ENCODE peak calls at places on chromosomes 13 and 19, in five cellular contexts. One of them, this sample, is unnamed.

GRCh38 chr13:38255600-38255999 is 94.1 kb upstream of the UFM1 start:
- DNase-seq in H1: no peak
- DNase-seq in IMR-90: no peak
- DNase-seq in ovary: no peak
- DNase-seq in upper lobe of left lung: no peak
- DNase-seq in this sample: no peak

GRCh38 chr13:64158910-64159309 is 2743.3 kb upstream of the PCDH20 start:
- DNase-seq in IMR-90: peak
- DNase-seq in upper lobe of left lung: no peak
- DNase-seq in ovary: no peak
- DNase-seq in H1: no peak
- DNase-seq in this sample: no peak

GRCh38 chr13:98443800-98444325 is 133.0 kb downstream of the STK24 start:
- DNase-seq in ovary: no peak
- DNase-seq in IMR-90: no peak
- DNase-seq in upper lobe of left lung: no peak
- DNase-seq in H1: no peak
- DNase-seq in this sample: no peak

GRCh38 chr19:41705393-41706174 is 2.8 kb upstream of the CEACAM5 start:
- DNase-seq in H1: no peak
- DNase-seq in upper lobe of left lung: no peak
- DNase-seq in ovary: no peak
- DNase-seq in IMR-90: no peak
- DNase-seq in this sample: peak

GRCh38 chr19:38778733-38779132 is 5.4 kb upstream of the LGALS7 start:
- DNase-seq in ovary: no peak
- DNase-seq in H1: no peak
- DNase-seq in upper lobe of left lung: no peak
- DNase-seq in IMR-90: no peak
- DNase-seq in this sample: no peak

GRCh38 chr19:12967907-12968306 is 1.5 kb upstream of the DAND5 start:
- DNase-seq in IMR-90: peak
- DNase-seq in H1: no peak
- DNase-seq in upper lobe of left lung: no peak
- DNase-seq in ovary: no peak
- DNase-seq in this sample: no peak

GRCh38 chr13:91133941-91134772 is 213.3 kb upstream of the MIR17HG start:
- DNase-seq in ovary: no peak
- DNase-seq in IMR-90: peak
- DNase-seq in H1: no peak
- DNase-seq in upper lobe of left lung: no peak
- DNase-seq in this sample: no peak

GRCh38 chr13:37729876-37730275 is 131.3 kb upstream of the POSTN start:
- DNase-seq in upper lobe of left lung: no peak
- DNase-seq in H1: no peak
- DNase-seq in IMR-90: no peak
- DNase-seq in ovary: no peak
- DNase-seq in this sample: no peak

GRCh38 chr13:74136089-74136658 is 2.0 kb upstream of the KLF12 start:
- DNase-seq in ovary: peak
- DNase-seq in IMR-90: peak
- DNase-seq in H1: no peak
- DNase-seq in upper lobe of left lung: peak
- DNase-seq in this sample: peak

GRCh38 chr19:46609511-46610412 is 8.6 kb downstream of the CALM3 start:
- DNase-seq in upper lobe of left lung: no peak
- DNase-seq in H1: no peak
- DNase-seq in IMR-90: no peak
- DNase-seq in ovary: peak
- DNase-seq in this sample: peak

GRCh38 chr13:45540195-45540594 is 75.3 kb downstream of the ERICH6B start:
- DNase-seq in H1: no peak
- DNase-seq in ovary: no peak
- DNase-seq in upper lobe of left lung: peak
- DNase-seq in IMR-90: no peak
- DNase-seq in this sample: no peak

GRCh38 chr19:48798937-48799336 is 11.9 kb downstream of the BCAT2 start:
- DNase-seq in H1: peak
- DNase-seq in IMR-90: peak
- DNase-seq in ovary: no peak
- DNase-seq in upper lobe of left lung: peak
- DNase-seq in this sample: no peak

GRCh38 chr13:24148414-24149305 is 11.9 kb upstream of the SPATA13 start:
- DNase-seq in H1: peak
- DNase-seq in ovary: no peak
- DNase-seq in IMR-90: peak
- DNase-seq in upper lobe of left lung: no peak
- DNase-seq in this sample: no peak

GRCh38 chr19:46180701-46181385 is 32.8 kb downstream of the IGFL2 start:
- DNase-seq in IMR-90: peak
- DNase-seq in H1: no peak
- DNase-seq in upper lobe of left lung: no peak
- DNase-seq in ovary: no peak
- DNase-seq in this sample: no peak

GRCh38 chr13:30033681-30034447 is 183.4 kb upstream of the UBL3 start:
- DNase-seq in H1: no peak
- DNase-seq in IMR-90: peak
- DNase-seq in ovary: no peak
- DNase-seq in upper lobe of left lung: no peak
- DNase-seq in this sample: no peak

GRCh38 chr19:55640577-55641375 is at the start of gene ZNF580:
- DNase-seq in IMR-90: peak
- DNase-seq in ovary: peak
- DNase-seq in H1: no peak
- DNase-seq in upper lobe of left lung: peak
- DNase-seq in this sample: peak

GRCh38 chr19:14363203-14364097 is 17.8 kb upstream of the ADGRE5 start:
- DNase-seq in ovary: peak
- DNase-seq in upper lobe of left lung: peak
- DNase-seq in H1: peak
- DNase-seq in IMR-90: peak
- DNase-seq in this sample: peak

GRCh38 chr19:3358919-3359849 is 7.2 kb upstream of the NFIC start:
- DNase-seq in H1: no peak
- DNase-seq in upper lobe of left lung: peak
- DNase-seq in IMR-90: peak
- DNase-seq in ovary: peak
- DNase-seq in this sample: peak

GRCh38 chr19:3618144-3618810 is 8.3 kb downstream of the CACTIN start:
- DNase-seq in upper lobe of left lung: peak
- DNase-seq in ovary: peak
- DNase-seq in IMR-90: peak
- DNase-seq in H1: no peak
- DNase-seq in this sample: peak

GRCh38 chr13:66128201-66128600 is 1101.9 kb downstream of the PCDH9 start:
- DNase-seq in upper lobe of left lung: no peak
- DNase-seq in H1: no peak
- DNase-seq in ovary: no peak
- DNase-seq in IMR-90: no peak
- DNase-seq in this sample: no peak

GRCh38 chr13:21749410-21749809 is 78.5 kb downstream of the FGF9 start:
- DNase-seq in upper lobe of left lung: no peak
- DNase-seq in H1: no peak
- DNase-seq in ovary: no peak
- DNase-seq in IMR-90: peak
- DNase-seq in this sample: no peak

GRCh38 chr13:37492741-37493514 is 105.6 kb downstream of the POSTN start:
- DNase-seq in ovary: no peak
- DNase-seq in IMR-90: peak
- DNase-seq in H1: no peak
- DNase-seq in upper lobe of left lung: no peak
- DNase-seq in this sample: no peak

GRCh38 chr19:45370410-45371204 is at the start of gene ERCC2:
- DNase-seq in ovary: peak
- DNase-seq in upper lobe of left lung: peak
- DNase-seq in IMR-90: peak
- DNase-seq in H1: peak
- DNase-seq in this sample: peak

GRCh38 chr19:40217921-40218890 is at the start of gene TTC9B:
- DNase-seq in ovary: no peak
- DNase-seq in upper lobe of left lung: peak
- DNase-seq in H1: peak
- DNase-seq in IMR-90: no peak
- DNase-seq in this sample: no peak

GRCh38 chr19:34328982-34329381 is 36.0 kb upstream of the GPI start:
- DNase-seq in IMR-90: no peak
- DNase-seq in ovary: no peak
- DNase-seq in upper lobe of left lung: no peak
- DNase-seq in H1: no peak
- DNase-seq in this sample: no peak

GRCh38 chr13:41588899-41589298 is 131.5 kb downstream of the RGCC start:
- DNase-seq in upper lobe of left lung: no peak
- DNase-seq in ovary: no peak
- DNase-seq in IMR-90: peak
- DNase-seq in H1: no peak
- DNase-seq in this sample: no peak

GRCh38 chr13:68439821-68440220 is 1209.7 kb upstream of the PCDH9 start:
- DNase-seq in upper lobe of left lung: no peak
- DNase-seq in ovary: no peak
- DNase-seq in H1: no peak
- DNase-seq in IMR-90: no peak
- DNase-seq in this sample: no peak

DNA sequence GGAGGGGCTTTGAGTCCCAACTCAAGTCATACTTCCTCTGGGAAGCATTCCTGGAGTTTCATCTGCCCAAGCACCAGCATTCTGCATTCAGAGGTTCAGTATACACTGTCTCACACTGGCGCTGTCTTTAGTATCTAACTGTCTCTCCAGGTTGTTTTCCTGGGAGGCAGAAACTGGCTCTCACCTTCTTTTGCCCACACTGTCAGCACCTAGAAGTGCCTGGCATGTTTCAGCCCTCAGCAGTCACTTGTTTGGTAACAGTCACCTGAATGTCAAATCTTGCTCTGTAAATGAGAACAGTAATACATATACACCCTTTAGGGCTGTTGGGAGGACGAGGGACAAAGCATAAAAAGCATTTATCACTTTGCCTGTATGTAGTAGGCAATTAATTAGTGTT is 339.6 kb downstream of the UQCRFS1 start:
- DNase-seq in ovary: no peak
- DNase-seq in H1: no peak
- DNase-seq in upper lobe of left lung: no peak
- DNase-seq in IMR-90: no peak
- DNase-seq in this sample: no peak
- TF ChIP-seq POLR2A in ovary: no peak
- TF ChIP-seq POLR2A in H1: no peak
- TF ChIP-seq POLR2A in upper lobe of left lung: no peak
- TF ChIP-seq POLR2A in IMR-90: no peak
- TF ChIP-seq POLR2A in this sample: no peak

GRCh38 chr13:106105153-106105552 is 430.3 kb downstream of the EFNB2 start:
- DNase-seq in IMR-90: peak
- DNase-seq in H1: no peak
- DNase-seq in ovary: no peak
- DNase-seq in upper lobe of left lung: no peak
- DNase-seq in this sample: no peak
- H3K4me3 ChIP-seq in IMR-90: no peak
- H3K4me3 ChIP-seq in H1: no peak
- H3K4me3 ChIP-seq in ovary: no peak
- H3K4me3 ChIP-seq in upper lobe of left lung: no peak
- H3K4me3 ChIP-seq in this sample: no peak

GRCh38 chr13:82758056-82758455 is 1124.2 kb downstream of the SLITRK1 start:
- DNase-seq in IMR-90: peak
- DNase-seq in H1: peak
- DNase-seq in ovary: no peak
- DNase-seq in upper lobe of left lung: no peak
- DNase-seq in this sample: no peak
- TF ChIP-seq CTCF in IMR-90: peak
- TF ChIP-seq CTCF in H1: peak
- TF ChIP-seq CTCF in ovary: no peak
- TF ChIP-seq CTCF in upper lobe of left lung: no peak
- TF ChIP-seq CTCF in this sample: no peak

DNA sequence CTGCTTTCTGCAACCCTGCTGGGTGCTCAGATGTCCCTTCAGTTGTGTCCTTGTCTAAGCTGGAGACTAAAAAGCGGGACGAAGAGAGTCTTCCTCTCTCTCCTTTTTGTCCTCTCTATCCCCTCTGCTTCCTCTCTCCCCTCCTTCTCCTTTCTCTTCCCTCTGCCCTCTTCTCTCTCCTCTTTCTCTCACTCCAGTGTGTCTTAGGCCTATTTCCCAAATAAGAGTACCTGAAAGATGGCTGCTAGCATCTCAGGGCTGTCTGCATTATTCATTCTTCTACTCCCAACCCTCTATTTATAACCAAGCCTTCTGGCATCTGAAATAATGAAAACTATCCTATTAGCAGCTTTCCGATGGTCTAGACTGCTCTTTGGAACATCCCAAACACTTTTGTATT is 729.8 kb downstream of the UQCRFS1 start:
- DNase-seq in IMR-90: no peak
- DNase-seq in H1: no peak
- DNase-seq in upper lobe of left lung: no peak
- DNase-seq in ovary: no peak
- DNase-seq in this sample: no peak
- TF ChIP-seq POLR2A in IMR-90: no peak
- TF ChIP-seq POLR2A in H1: no peak
- TF ChIP-seq POLR2A in upper lobe of left lung: no peak
- TF ChIP-seq POLR2A in ovary: no peak
- TF ChIP-seq POLR2A in this sample: no peak

DNA sequence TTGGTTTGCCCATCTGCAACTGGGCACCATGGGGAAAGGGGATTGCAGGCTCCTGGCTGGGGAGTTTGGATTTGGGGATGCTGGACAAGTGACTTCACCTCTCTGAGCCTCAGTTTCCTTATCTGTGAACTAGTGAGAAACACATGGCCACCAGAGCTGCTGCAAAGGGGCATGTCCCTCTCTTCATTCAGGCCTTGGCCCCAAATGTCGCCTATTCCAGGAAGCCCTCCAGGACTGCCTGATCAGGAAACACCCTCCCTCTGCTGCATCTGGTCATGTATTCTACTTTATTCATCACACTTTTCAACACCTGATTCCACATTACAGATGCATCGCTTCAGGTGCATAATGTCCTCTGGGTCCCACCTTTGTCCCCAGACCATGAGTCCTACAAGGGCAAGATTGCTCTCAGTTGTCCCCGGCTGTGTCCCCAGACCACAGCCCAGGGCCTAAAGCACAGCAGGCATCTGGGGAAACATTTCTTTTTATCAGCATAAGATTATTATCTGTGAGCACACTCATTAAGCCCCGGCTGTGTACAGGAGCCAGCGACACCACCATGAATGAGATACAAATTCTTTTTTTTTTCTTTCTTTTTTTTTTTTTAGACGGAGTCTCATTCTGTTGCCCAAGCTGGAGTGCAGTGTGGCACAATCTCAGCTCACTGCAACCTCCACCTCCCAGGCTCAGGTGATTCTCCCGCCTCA is 37.5 kb downstream of the ARRDC2 start:
- DNase-seq in upper lobe of left lung: no peak
- DNase-seq in IMR-90: no peak
- DNase-seq in H1: no peak
- DNase-seq in ovary: no peak
- DNase-seq in this sample: no peak
- H3K4me3 ChIP-seq in upper lobe of left lung: peak
- H3K4me3 ChIP-seq in IMR-90: peak
- H3K4me3 ChIP-seq in H1: no peak
- H3K4me3 ChIP-seq in ovary: peak
- H3K4me3 ChIP-seq in this sample: peak

This sample was measured in heart left ventricle.